ENCODE peak calls at places on chromosomes 11 and 22, in four cellular contexts. M, A, U and Y are unnamed samples.

GRCh38 chr11:13962562-13963168 is at the start of gene SPON1:
- DNase-seq in M (peak), A (peak), U (no peak), Y (peak)

GRCh38 chr11:33610903-33611302 is 89.7 kb downstream of the C11orf91 start:
- DNase-seq in M (no peak), A (no peak), U (no peak), Y (no peak)

GRCh38 chr22:17781319-17782031 is 7.2 kb upstream of the BID start:
- DNase-seq in M (no peak), A (no peak), U (peak), Y (peak)

GRCh38 chr22:50626856-50627451 is 998 bp downstream of the ARSA start:
- DNase-seq in M (no peak), A (no peak), U (no peak), Y (no peak)

GRCh38 chr22:33335611-33336279 is 277.6 kb upstream of the SYN3 start:
- DNase-seq in M (no peak), A (no peak), U (no peak), Y (no peak)

GRCh38 chr11:79708319-79708928 is 267.6 kb upstream of the TENM4 start:
- DNase-seq in M (no peak), A (peak), U (peak), Y (peak)

GRCh38 chr11:34063061-34063795 is 11.7 kb downstream of the CAPRIN1 start:
- DNase-seq in M (no peak), A (no peak), U (no peak), Y (peak)

GRCh38 chr11:10674440-10674855 is 19.1 kb downstream of the IRAG1 start:
- DNase-seq in M (no peak), A (no peak), U (no peak), Y (no peak)

GRCh38 chr11:35276396-35276795 is 137.4 kb downstream of the CD44 start:
- DNase-seq in M (no peak), A (no peak), U (peak), Y (peak)

GRCh38 chr11:66112640-66113098 is 42.6 kb downstream of the PACS1 start:
- DNase-seq in M (peak), A (no peak), U (peak), Y (peak)

GRCh38 chr11:96228472-96228871 is 114.5 kb downstream of the MAML2 start:
- DNase-seq in M (peak), A (no peak), U (peak), Y (peak)

GRCh38 chr22:18044548-18045271 is 20.3 kb upstream of the MICAL3 start:
- DNase-seq in M (peak), A (no peak), U (no peak), Y (peak)

GRCh38 chr11:16831281-16832192 is 93.1 kb downstream of the C11orf58 start:
- DNase-seq in M (no peak), A (no peak), U (no peak), Y (peak)

GRCh38 chr11:3853935-3854659 is 1.4 kb upstream of the STIM1 start:
- DNase-seq in M (peak), A (no peak), U (no peak), Y (no peak)

GRCh38 chr11:123771664-123772063 is 17.3 kb upstream of the OR6X1 start:
- DNase-seq in M (no peak), A (no peak), U (no peak), Y (no peak)

GRCh38 chr11:12219732-12220131 is 109.3 kb downstream of the MICAL2 start:
- DNase-seq in M (no peak), A (no peak), U (no peak), Y (peak)